ENCODE peak calls at places on chromosomes 7 and 10, in eight cellular contexts. W is neural crest cell; G is uterus; S is stromal cell of bone marrow; E is stimulated activated naive CD4-positive, alpha-beta T cell; V is activated CD8-positive, alpha-beta memory T cell treated with anti-CD3 and anti-CD28 coated beads for 48 hours; Q is SW 1271; Z is NCI-H460. R is an unnamed sample.

GRCh38 chr7:22397981-22398380 is 41.0 kb upstream of the RAPGEF5 start:
- DNase-seq in W (no peak), G (no peak), S (no peak), E (no peak), V (no peak), Q (no peak), Z (no peak), R (no peak)

GRCh38 chr10:103507235-103508191 is 14.0 kb downstream of the NEURL1 start:
- DNase-seq in W (no peak), G (no peak), S (no peak), E (no peak), V (no peak), Q (no peak), Z (no peak), R (no peak)

GRCh38 chr10:86872757-86873156 is 84.7 kb downstream of the MMRN2 start:
- DNase-seq in W (no peak), G (no peak), S (no peak), E (no peak), V (no peak), Q (no peak), Z (no peak), R (peak; percentile 29)

GRCh38 chr7:93574269-93574645 is 267 bp downstream of the CALCR start:
- DNase-seq in W (no peak), G (no peak), S (no peak), E (no peak), V (no peak), Q (no peak), Z (no peak), R (no peak)

GRCh38 chr10:112539340-112539739 is 92.3 kb downstream of the VTI1A start:
- DNase-seq in W (no peak), G (no peak), S (no peak), E (no peak), V (no peak), Q (no peak), Z (no peak), R (no peak)

GRCh38 chr7:95586951-95587301 is 9.4 kb downstream of the PDK4 start:
- DNase-seq in W (no peak), G (no peak), S (no peak), E (no peak), V (no peak), Q (no peak), Z (no peak), R (no peak)

GRCh38 chr10:10792681-10793080 is 225.0 kb upstream of the CELF2 start:
- DNase-seq in W (no peak), G (no peak), S (no peak), E (no peak), V (no peak), Q (peak; percentile 79), Z (peak; percentile 12), R (no peak)

GRCh38 chr7:29239638-29240037 is 45.1 kb downstream of the CHN2 start:
- DNase-seq in W (no peak), G (no peak), S (no peak), E (no peak), V (no peak), Q (no peak), Z (no peak), R (no peak)

GRCh38 chr7:37031571-37032257 is 307.4 kb upstream of the AOAH start:
- DNase-seq in W (no peak), G (peak; percentile 68), S (peak; percentile 100), E (no peak), V (no peak), Q (peak; percentile 96), Z (peak; percentile 97), R (peak; percentile 88)

GRCh38 chr10:132631348-132631735 is 93.8 kb downstream of the INPP5A start:
- DNase-seq in W (no peak), G (peak; percentile 87), S (no peak), E (no peak), V (no peak), Q (no peak), Z (no peak), R (peak; percentile 88)

GRCh38 chr7:50679218-50680007 is 103.3 kb downstream of the GRB10 start:
- DNase-seq in W (no peak), G (no peak), S (peak; percentile 20), E (peak; percentile 56), V (no peak), Q (peak; percentile 5), Z (peak; percentile 4), R (no peak)

GRCh38 chr7:28338041-28338440 is 74.3 kb upstream of the CREB5 start:
- DNase-seq in W (no peak), G (no peak), S (no peak), E (no peak), V (no peak), Q (no peak), Z (no peak), R (no peak)

GRCh38 chr10:75772153-75772887 is 340.9 kb downstream of the LRMDA start:
- DNase-seq in W (no peak), G (no peak), S (peak; percentile 32), E (peak; percentile 16), V (no peak), Q (no peak), Z (no peak), R (no peak)

GRCh38 chr7:107874605-107875446 is 16.2 kb upstream of the DLD start:
- DNase-seq in W (peak; percentile 35), G (no peak), S (peak; percentile 29), E (peak; percentile 56), V (no peak), Q (no peak), Z (peak; percentile 58), R (peak; percentile 38)

GRCh38 chr7:80629023-80629422 is 9.4 kb upstream of the CD36 start:
- DNase-seq in W (no peak), G (no peak), S (no peak), E (no peak), V (no peak), Q (no peak), Z (no peak), R (no peak)

GRCh38 chr10:20877986-20878979 is 18.8 kb downstream of the NEBL start:
- DNase-seq in W (no peak), G (no peak), S (no peak), E (no peak), V (no peak), Q (no peak), Z (no peak), R (no peak)

GRCh38 chr10:6144609-6145413 is 56.0 kb downstream of the RBM17 start:
- DNase-seq in W (peak; percentile 60), G (peak; percentile 90), S (peak; percentile 72), E (peak; percentile 84), V (peak; percentile 74), Q (peak; percentile 15), Z (peak; percentile 67), R (peak; percentile 92)

GRCh38 chr7:3427957-3428356 is 126.9 kb downstream of the SDK1 start:
- DNase-seq in W (no peak), G (no peak), S (no peak), E (no peak), V (no peak), Q (no peak), Z (no peak), R (no peak)

GRCh38 chr10:97601268-97602215 is 12.0 kb downstream of the C10orf62 start:
- DNase-seq in W (no peak), G (no peak), S (no peak), E (no peak), V (no peak), Q (no peak), Z (no peak), R (peak; percentile 29)

GRCh38 chr10:688621-689426 is 644 bp downstream of the DIP2C start:
- DNase-seq in W (peak; percentile 37), G (no peak), S (no peak), E (no peak), V (no peak), Q (no peak), Z (no peak), R (peak; percentile 53)

GRCh38 chr10:70967591-70968588 is 79.5 kb upstream of the PCBD1 start:
- DNase-seq in W (no peak), G (no peak), S (no peak), E (no peak), V (no peak), Q (no peak), Z (no peak), R (no peak)

GRCh38 chr7:53657586-53657985 is 622.2 kb downstream of the POM121L12 start:
- DNase-seq in W (no peak), G (no peak), S (no peak), E (no peak), V (no peak), Q (no peak), Z (no peak), R (no peak)

GRCh38 chr7:24724451-24725190 is 32.6 kb downstream of the GSDME start:
- DNase-seq in W (no peak), G (no peak), S (no peak), E (no peak), V (no peak), Q (no peak), Z (no peak), R (no peak)

GRCh38 chr10:48506147-48506917 is 98.5 kb downstream of the ARHGAP22 start:
- DNase-seq in W (no peak), G (no peak), S (no peak), E (peak; percentile 3), V (no peak), Q (no peak), Z (peak; percentile 29), R (no peak)

GRCh38 chr10:102280397-102281015 is 35.2 kb downstream of the GBF1 start:
- DNase-seq in W (no peak), G (no peak), S (no peak), E (no peak), V (no peak), Q (no peak), Z (no peak), R (peak; percentile 71)

GRCh38 chr7:2517004-2517403 is 2.6 kb upstream of the LFNG start:
- DNase-seq in W (no peak), G (no peak), S (peak; percentile 76), E (no peak), V (no peak), Q (peak; percentile 49), Z (no peak), R (no peak)

GRCh38 chr7:81111358-81111757 is 192.5 kb upstream of the SEMA3C start:
- DNase-seq in W (no peak), G (no peak), S (peak; percentile 68), E (no peak), V (no peak), Q (no peak), Z (no peak), R (no peak)

GRCh38 chr7:16650266-16650665 is 4.3 kb downstream of the BZW2 start:
- DNase-seq in W (no peak), G (no peak), S (no peak), E (no peak), V (no peak), Q (no peak), Z (no peak), R (no peak)

GRCh38 chr7:43535810-43536585 is 46.9 kb upstream of the STK17A start:
- DNase-seq in W (no peak), G (no peak), S (peak; percentile 87), E (no peak), V (no peak), Q (no peak), Z (no peak), R (no peak)

GRCh38 chr10:70761031-70761601 is 24.1 kb downstream of the TBATA start:
- DNase-seq in W (no peak), G (no peak), S (no peak), E (no peak), V (no peak), Q (no peak), Z (no peak), R (no peak)

GRCh38 chr7:1888425-1888824 is 218.3 kb downstream of the ELFN1 start:
- DNase-seq in W (no peak), G (no peak), S (no peak), E (peak; percentile 6), V (no peak), Q (no peak), Z (no peak), R (no peak)

GRCh38 chr7:18770852-18771251 is 275.3 kb downstream of the HDAC9 start:
- DNase-seq in W (no peak), G (no peak), S (no peak), E (no peak), V (no peak), Q (no peak), Z (no peak), R (no peak)

GRCh38 chr10:116132716-116133420 is 140.1 kb downstream of the GFRA1 start:
- DNase-seq in W (no peak), G (no peak), S (no peak), E (no peak), V (no peak), Q (no peak), Z (no peak), R (no peak)